ENCODE peak calls at places on chromosomes 4 and X, in ten cellular contexts. D is SK-N-SH, A is transverse colon, X is GM12865, G is thoracic aorta, U is BE2C, N is astrocyte of the cerebellum, P is brain microvascular endothelial cell, J is lung, I is tibial artery. C is an unnamed sample.

GRCh38 chrX:129566081-129566480 is 26.0 kb downstream of the OCRL start:
- DNase-seq in D (no peak), A (no peak), X (no peak), G (no peak), U (no peak), N (peak; percentile 26), P (no peak), J (no peak), I (no peak), C (no peak)

GRCh38 chrX:137427813-137428212 is 138.1 kb upstream of the ZIC3 start:
- DNase-seq in D (no peak), A (no peak), X (no peak), G (no peak), U (no peak), N (peak; percentile 5), P (no peak), J (no peak), I (no peak), C (no peak)

GRCh38 chrX:68880846-68881513 is 52.2 kb downstream of the EFNB1 start:
- DNase-seq in D (peak; percentile 56), A (no peak), X (no peak), G (no peak), U (no peak), N (no peak), P (no peak), J (no peak), I (no peak), C (no peak)

GRCh38 chr4:153450545-153450917 is 15.6 kb upstream of the TMEM131L start:
- DNase-seq in D (no peak), A (no peak), X (no peak), G (no peak), U (no peak), N (no peak), P (no peak), J (no peak), I (no peak), C (no peak)

GRCh38 chrX:24682739-24683432 is 10.8 kb upstream of the POLA1 start:
- DNase-seq in D (no peak), A (no peak), X (no peak), G (no peak), U (no peak), N (no peak), P (no peak), J (no peak), I (no peak), C (no peak)

GRCh38 chrX:123481908-123482873 is 250.7 kb downstream of the THOC2 start:
- DNase-seq in D (no peak), A (no peak), X (no peak), G (no peak), U (no peak), N (no peak), P (no peak), J (no peak), I (no peak), C (peak; percentile 23)

GRCh38 chr4:147924604-147925412 is 192.9 kb downstream of the ARHGAP10 start:
- DNase-seq in D (peak; percentile 66), A (peak; percentile 32), X (no peak), G (no peak), U (peak; percentile 53), N (peak; percentile 20), P (peak; percentile 22), J (no peak), I (no peak), C (no peak)

GRCh38 chr4:156378053-156378665 is 424.5 kb upstream of the CTSO start:
- DNase-seq in D (peak; percentile 23), A (no peak), X (peak; percentile 57), G (no peak), U (no peak), N (no peak), P (peak; percentile 38), J (no peak), I (no peak), C (no peak)

GRCh38 chrX:51976503-51976902 is 83.1 kb downstream of the MAGED1 start:
- DNase-seq in D (no peak), A (no peak), X (no peak), G (no peak), U (no peak), N (no peak), P (no peak), J (no peak), I (no peak), C (no peak)

DNA sequence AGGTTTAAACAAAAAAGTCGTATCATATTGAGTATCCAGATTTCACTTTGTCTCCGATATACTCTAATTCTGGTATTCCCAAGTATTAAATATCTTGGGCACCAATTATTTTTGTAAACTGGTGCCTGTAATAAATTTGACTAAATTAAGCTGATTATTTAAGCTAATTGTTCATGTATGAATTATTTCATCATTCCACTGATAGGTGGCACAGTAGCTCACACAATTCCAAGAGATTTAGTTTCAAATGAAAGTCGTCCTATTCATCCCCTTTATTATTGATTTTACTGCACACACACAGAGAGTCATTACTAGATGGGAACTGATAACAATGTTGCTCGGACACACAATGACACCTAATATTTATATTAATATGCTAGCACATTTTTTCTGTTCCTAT is 432.4 kb downstream of the DMD start:
- DNase-seq in D (no peak), A (no peak), X (no peak), G (no peak), U (no peak), N (no peak), P (no peak), J (no peak), I (no peak), C (no peak)
- TF ChIP-seq CTCF in D (no peak), A (no peak), X (no peak), G (no peak), U (no peak), N (no peak), P (no peak), J (no peak), I (no peak), C (no peak)

DNA sequence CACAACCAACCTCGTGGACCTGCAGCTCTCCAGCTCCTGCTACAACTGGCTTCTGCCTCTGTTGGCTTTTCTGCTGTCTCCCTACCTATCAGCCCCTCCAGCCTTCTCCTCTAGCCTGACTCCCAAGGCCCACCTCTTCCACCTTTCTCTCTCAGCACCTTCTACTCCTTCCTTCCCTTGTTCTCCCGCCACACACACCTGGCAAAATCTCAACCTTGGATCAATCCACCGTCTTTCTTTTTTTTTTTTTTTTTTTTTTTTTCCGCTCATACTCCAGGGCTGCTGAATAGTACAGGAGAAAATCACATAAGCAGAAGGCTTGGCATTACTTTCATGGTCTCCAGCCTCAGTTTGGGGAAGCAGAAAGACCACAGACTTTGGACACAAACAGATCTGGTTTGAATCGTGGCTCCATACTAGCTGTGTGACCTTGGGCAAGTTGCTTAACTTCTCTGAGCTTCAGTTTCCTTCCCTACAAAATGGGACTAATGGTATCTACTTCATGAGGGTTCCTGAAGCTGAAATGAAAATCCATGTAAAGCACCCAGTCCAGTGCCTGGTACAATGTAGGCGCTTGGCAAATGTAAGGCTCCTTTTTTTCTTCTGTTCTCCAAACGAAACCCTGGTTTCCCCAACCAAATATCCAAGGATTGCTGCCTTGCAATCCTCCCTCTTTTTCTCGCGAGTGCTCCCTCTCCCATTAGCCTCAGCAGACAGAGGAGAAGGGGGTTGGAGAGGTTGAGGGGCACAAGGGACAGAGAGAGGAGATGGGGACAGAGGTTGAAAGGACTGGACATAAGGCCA is 1.7 kb downstream of the FGD1 start:
- DNase-seq in D (no peak), A (no peak), X (no peak), G (no peak), U (no peak), N (no peak), P (no peak), J (no peak), I (no peak), C (no peak)
- H3K4me3 ChIP-seq in D (peak overlapping the region; percentile 62), A (peak overlapping the region; percentile 58), X (no peak overlapping the region), G (peak overlapping the region; percentile 73), U (peak overlapping the region; percentile 64), N (peak overlapping the region; percentile 57), P (peak overlapping the region; percentile 66), J (no peak overlapping the region), I (peak overlapping the region; percentile 67), C (peak overlapping the region; percentile 60)

GRCh38 chr4:74640111-74640903 is 154.0 kb downstream of the BTC start:
- DNase-seq in D (no peak), A (no peak), X (no peak), G (no peak), U (no peak), N (peak; percentile 82), P (peak; percentile 63), J (no peak), I (no peak), C (no peak)
- TF ChIP-seq CTCF in D (no peak), A (no peak), X (no peak), G (no peak), U (no peak), N (no peak), P (no peak), J (no peak), I (no peak), C (no peak)

GRCh38 chr4:1721003-1721665 is at the start of the genes TACC3 and TMEM129:
- DNase-seq in D (peak; percentile 99), A (peak; percentile 97), X (peak; percentile 98), G (peak; percentile 75), U (peak; percentile 94), N (peak; percentile 60), P (peak; percentile 87), J (peak; percentile 96), I (peak; percentile 96), C (peak; percentile 57)

GRCh38 chr4:1723131-1723801 is 1.9 kb downstream of the TACC3 start:
- DNase-seq in D (no peak), A (no peak), X (peak; percentile 65), G (no peak), U (no peak), N (no peak), P (no peak), J (no peak), I (no peak), C (no peak)

GRCh38 chr4:1720163-1720983 is 750 bp downstream of the TMEM129 start:
- DNase-seq in D (peak; percentile 74), A (peak; percentile 65), X (peak; percentile 72), G (no peak), U (peak; percentile 53), N (no peak), P (no peak), J (peak; percentile 46), I (no peak), C (no peak)

GRCh38 chr4:1722551-1723071 is 1.3 kb downstream of the TACC3 start:
- DNase-seq in D (peak; percentile 36), A (no peak), X (no peak), G (no peak), U (no peak), N (no peak), P (no peak), J (no peak), I (no peak), C (no peak)

DNA sequence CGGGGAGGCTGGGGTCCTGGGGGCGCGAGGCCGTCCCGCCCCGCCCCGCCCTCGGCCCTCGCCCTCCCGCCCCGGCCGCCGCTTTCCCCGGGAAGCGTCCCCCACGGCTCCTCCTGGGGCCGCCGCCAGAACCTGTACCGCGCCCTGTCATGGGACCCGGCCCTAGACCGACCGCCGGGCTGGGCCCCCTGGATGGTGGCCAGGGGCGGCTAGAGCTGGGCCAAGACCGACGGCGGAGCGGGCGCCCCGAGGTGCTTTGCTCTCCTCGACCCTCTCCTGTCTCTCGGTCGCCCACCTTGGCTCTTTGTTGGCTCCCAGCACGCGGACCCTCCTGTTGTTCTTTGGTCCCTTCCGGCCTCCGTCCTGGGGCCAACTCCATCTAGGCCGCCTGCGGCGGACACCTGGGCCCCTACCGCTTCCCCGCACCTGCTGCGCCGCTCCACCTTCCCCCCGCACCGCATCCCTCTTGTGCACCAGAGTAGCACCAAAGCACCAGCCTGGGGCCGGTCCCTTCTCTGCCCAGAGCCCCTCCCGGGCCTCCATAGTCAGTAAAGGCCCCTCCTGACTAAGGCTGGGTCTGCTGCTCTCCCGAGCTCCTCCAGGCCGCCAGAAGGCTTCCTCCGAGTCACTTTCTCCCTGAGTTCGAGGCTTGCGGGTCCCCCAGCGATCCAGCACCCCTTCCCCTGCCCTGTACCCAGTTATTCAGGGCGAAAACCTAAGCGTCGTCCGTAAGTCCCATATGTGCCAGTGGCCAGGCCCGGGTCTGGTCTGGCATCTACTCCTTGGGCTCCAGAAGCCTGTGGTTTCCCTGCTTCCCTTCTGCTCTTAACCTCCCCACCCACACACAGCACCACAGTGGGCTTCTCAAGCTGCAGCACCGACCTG is 587 bp downstream of the TACC3 start:
- DNase-seq in D (peak; percentile 34), A (no peak), X (no peak), G (no peak), U (no peak), N (no peak), P (no peak), J (no peak), I (no peak), C (no peak)
- H3K4me3 ChIP-seq in D (peak overlapping the region; percentile 64), A (peak overlapping the region; percentile 81), X (peak overlapping the region; percentile 80), G (peak overlapping the region; percentile 73), U (peak overlapping the region; percentile 89), N (peak overlapping the region; percentile 54), P (peak overlapping the region; percentile 71), J (peak overlapping the region; percentile 49), I (peak overlapping the region; percentile 66), C (peak overlapping the region; percentile 60)

C was measured in AG09309.